ENCODE peak calls at places on chromosome 11, in nine cellular contexts. F is NCI-H1105; D is endothelial cell; X is heart right ventricle; J is naive thymus-derived CD4-positive, alpha-beta T cell; U is HFF-Myc; P is IMR-90; N is prostate gland; I is colonic mucosa. Q is an unnamed sample.
A peak's percentile ranks its signal among the peaks of the same experiment; 100 is the strongest.

GRCh38 chr11:117180661-117181585 is 2.4 kb downstream of the SIDT2 start:
- DNase-seq in J (peak; percentile 60), P (peak; percentile 70), N (peak; percentile 65), I (peak; percentile 87), X (peak; percentile 59), F (no peak), D (peak; percentile 81), U (peak; percentile 53), Q (peak; percentile 78)

GRCh38 chr11:74182635-74183034 is 11.5 kb downstream of the PPME1 start:
- DNase-seq in D (no peak), J (no peak), U (no peak), N (no peak), P (peak; percentile 25), I (no peak), X (no peak), F (no peak), Q (no peak)

GRCh38 chr11:22859756-22860155 is 518 bp downstream of the CCDC179 start:
- DNase-seq in P (no peak), I (no peak), U (no peak), F (no peak), D (no peak), N (no peak), X (no peak), J (no peak), Q (no peak)

GRCh38 chr11:126113515-126113957 is 50.9 kb upstream of the CDON start:
- DNase-seq in D (no peak), F (peak; percentile 62), N (peak; percentile 93), I (peak; percentile 89), X (peak; percentile 79), J (no peak), U (peak; percentile 83), P (peak; percentile 96), Q (no peak)

GRCh38 chr11:9053631-9054030 is 37.8 kb downstream of the SCUBE2 start:
- DNase-seq in U (no peak), N (no peak), P (peak; percentile 73), I (no peak), D (no peak), J (no peak), F (no peak), X (no peak), Q (no peak)

GRCh38 chr11:105968021-105968697 is 53.9 kb downstream of the MSANTD4 start:
- DNase-seq in P (peak; percentile 70), J (no peak), D (no peak), I (no peak), N (no peak), X (no peak), F (no peak), U (peak; percentile 51), Q (no peak)

GRCh38 chr11:75537740-75538139 is 12.0 kb upstream of the GDPD5 start:
- DNase-seq in N (no peak), D (no peak), U (no peak), X (no peak), I (no peak), F (no peak), P (no peak), J (no peak), Q (no peak)

GRCh38 chr11:79428406-79428805 is 12.4 kb downstream of the TENM4 start:
- DNase-seq in X (no peak), D (no peak), N (no peak), U (no peak), I (no peak), J (no peak), F (no peak), P (no peak), Q (no peak)

GRCh38 chr11:27540051-27540450 is 33.5 kb upstream of the LIN7C start:
- DNase-seq in P (no peak), D (no peak), F (no peak), I (no peak), N (no peak), J (no peak), U (no peak), X (no peak), Q (no peak)

GRCh38 chr11:1625541-1625940 is 3.6 kb upstream of the KRTAP5-4 start:
- DNase-seq in U (no peak), P (no peak), N (no peak), D (no peak), F (no peak), J (no peak), I (no peak), X (no peak), Q (no peak)

Q was measured in germinal center.